ENCODE peak calls at places on chromosomes 5 and 9, in six cellular contexts. F is effector CD4-positive, alpha-beta T cell; O is stimulated activated CD4-positive, alpha-beta T cell treated with anti-CD3 and anti-CD28 coated beads, TNF-alpha, amount 100 ng/mL, for 48 hours; H is CD8-positive, alpha-beta memory T cell; Z is iris pigment epithelial cell; Y is G401. V is an unnamed sample.

GRCh38 chr5:73160239-73160671 is 12.7 kb upstream of the TMEM174 start:
- DNase-seq in F (no peak), O (peak), H (peak), Z (peak), Y (no peak), V (peak)

GRCh38 chr5:60611099-60611719 is 88.8 kb downstream of the DEPDC1B start:
- DNase-seq in F (no peak), O (no peak), H (no peak), Z (no peak), Y (no peak), V (no peak)

GRCh38 chr5:54294097-54294667 is 16.2 kb downstream of the ARL15 start:
- DNase-seq in F (no peak), O (no peak), H (no peak), Z (no peak), Y (no peak), V (no peak)

GRCh38 chr9:135662758-135663450 is at the start of gene LCN9:
- DNase-seq in F (no peak), O (no peak), H (no peak), Z (peak), Y (peak), V (no peak)

GRCh38 chr9:101677864-101678263 is 60.6 kb downstream of the GRIN3A start:
- DNase-seq in F (no peak), O (no peak), H (no peak), Z (no peak), Y (no peak), V (no peak)

GRCh38 chr5:94901071-94901979 is 282.9 kb downstream of the SLF1 start:
- DNase-seq in F (no peak), O (no peak), H (no peak), Z (peak), Y (no peak), V (no peak)

GRCh38 chr5:160835376-160835775 is 16.6 kb downstream of the ATP10B start:
- DNase-seq in F (no peak), O (no peak), H (no peak), Z (no peak), Y (peak), V (no peak)

GRCh38 chr9:133227242-133227860 is 18.3 kb upstream of the OBP2B start:
- DNase-seq in F (no peak), O (no peak), H (no peak), Z (no peak), Y (no peak), V (no peak)

GRCh38 chr9:1328341-1328740 is 278.2 kb downstream of the DMRT2 start:
- DNase-seq in F (no peak), O (no peak), H (no peak), Z (no peak), Y (no peak), V (no peak)

GRCh38 chr9:123368481-123369153 is 12.6 kb downstream of the CRB2 start:
- DNase-seq in F (no peak), O (no peak), H (no peak), Z (no peak), Y (no peak), V (no peak)

GRCh38 chr5:59500014-59500413 is 393.5 kb downstream of the PDE4D start:
- DNase-seq in F (no peak), O (no peak), H (no peak), Z (no peak), Y (no peak), V (no peak)

GRCh38 chr5:93058309-93058708 is 522.7 kb downstream of the NR2F1-AS1 start:
- DNase-seq in F (no peak), O (no peak), H (no peak), Z (peak), Y (no peak), V (no peak)

GRCh38 chr5:143594913-143595818 is 191.7 kb upstream of the NR3C1 start:
- DNase-seq in F (no peak), O (no peak), H (no peak), Z (peak), Y (peak), V (no peak)

GRCh38 chr5:74938250-74938649 is 72.1 kb upstream of the FAM169A start:
- DNase-seq in F (no peak), O (no peak), H (no peak), Z (peak), Y (no peak), V (no peak)

GRCh38 chr5:155728146-155728856 is 598.7 kb upstream of the SGCD start:
- DNase-seq in F (no peak), O (no peak), H (no peak), Z (peak), Y (no peak), V (no peak)

GRCh38 chr5:8394965-8395364 is 526.0 kb downstream of the MTRR start:
- DNase-seq in F (no peak), O (no peak), H (no peak), Z (no peak), Y (no peak), V (no peak)

GRCh38 chr9:99819123-99819483 is 2.6 kb upstream of the NR4A3 start:
- DNase-seq in F (no peak), O (no peak), H (no peak), Z (no peak), Y (peak), V (no peak)

GRCh38 chr9:37960631-37961030 is 56.7 kb upstream of the SLC25A51 start:
- DNase-seq in F (no peak), O (no peak), H (no peak), Z (no peak), Y (no peak), V (no peak)

GRCh38 chr5:94345257-94345656 is 273.1 kb downstream of the KIAA0825 start:
- DNase-seq in F (no peak), O (no peak), H (no peak), Z (no peak), Y (no peak), V (no peak)

GRCh38 chr9:18743976-18744375 is 270.0 kb downstream of the ADAMTSL1 start:
- DNase-seq in F (no peak), O (no peak), H (no peak), Z (peak), Y (no peak), V (no peak)

GRCh38 chr5:111960466-111961215 is 203.6 kb upstream of the NREP start:
- DNase-seq in F (no peak), O (no peak), H (no peak), Z (peak), Y (no peak), V (no peak)

GRCh38 chr5:127871448-127872153 is 168.4 kb downstream of the CCDC192 start:
- DNase-seq in F (no peak), O (no peak), H (no peak), Z (no peak), Y (no peak), V (no peak)

GRCh38 chr9:3447813-3448212 is 78.0 kb downstream of the RFX3 start:
- DNase-seq in F (no peak), O (no peak), H (no peak), Z (no peak), Y (no peak), V (no peak)

GRCh38 chr9:91374939-91375338 is 13.2 kb upstream of the AUH start:
- DNase-seq in F (no peak), O (no peak), H (no peak), Z (peak), Y (no peak), V (no peak)

GRCh38 chr5:11904270-11904906 is at the start of gene CTNND2:
- DNase-seq in F (no peak), O (no peak), H (no peak), Z (peak), Y (peak), V (no peak)

GRCh38 chr5:52878671-52879070 is 91.0 kb downstream of the ITGA1 start:
- DNase-seq in F (no peak), O (no peak), H (no peak), Z (peak), Y (no peak), V (no peak)

GRCh38 chr5:170612256-170612656 is 108.4 kb downstream of the KCNIP1 start:
- DNase-seq in F (no peak), O (no peak), H (no peak), Z (no peak), Y (no peak), V (no peak)

GRCh38 chr9:6565312-6565711 is 80.2 kb downstream of the GLDC start:
- DNase-seq in F (no peak), O (no peak), H (no peak), Z (peak), Y (no peak), V (no peak)

GRCh38 chr9:127035948-127036347 is 86.5 kb downstream of the ANGPTL2 start:
- DNase-seq in F (no peak), O (no peak), H (no peak), Z (no peak), Y (peak), V (no peak)

GRCh38 chr9:5976668-5977397 is 38.6 kb downstream of the RANBP6 start:
- DNase-seq in F (no peak), O (no peak), H (no peak), Z (peak), Y (peak), V (no peak)

GRCh38 chr9:85884236-85884635 is 56.7 kb upstream of the NAA35 start:
- DNase-seq in F (no peak), O (no peak), H (no peak), Z (peak), Y (no peak), V (no peak)

GRCh38 chr9:33166263-33167083 is 663 bp downstream of the B4GALT1 start:
- DNase-seq in F (no peak), O (no peak), H (peak), Z (peak), Y (peak), V (no peak)

GRCh38 chr9:81848472-81848871 is 79.8 kb upstream of the SPATA31D4 start:
- DNase-seq in F (no peak), O (no peak), H (no peak), Z (peak), Y (peak), V (no peak)

GRCh38 chr5:124858612-124859011 is 112.2 kb upstream of the ZNF608 start:
- DNase-seq in F (no peak), O (no peak), H (no peak), Z (no peak), Y (no peak), V (no peak)

GRCh38 chr5:66675369-66675768 is 79.2 kb downstream of the MAST4 start:
- DNase-seq in F (no peak), O (no peak), H (no peak), Z (no peak), Y (no peak), V (no peak)

GRCh38 chr5:37886207-37886905 is 46.5 kb upstream of the GDNF start:
- DNase-seq in F (no peak), O (no peak), H (no peak), Z (peak), Y (peak), V (no peak)

GRCh38 chr5:176616520-176616919 is 6.6 kb upstream of the GPRIN1 start:
- DNase-seq in F (no peak), O (no peak), H (no peak), Z (no peak), Y (no peak), V (no peak)

GRCh38 chr5:34475249-34475966 is 180.7 kb upstream of the RAI14 start:
- DNase-seq in F (no peak), O (no peak), H (no peak), Z (no peak), Y (no peak), V (no peak)